ENCODE peak calls at places on chromosome 9, in five cellular contexts. C is HFFc6, T is neural crest cell, W is dermis microvascular lymphatic vessel endothelial cell, N is Peyer's patch. I is an unnamed sample.

GRCh38 chr9:113910036-113910639 is 34.0 kb downstream of the ZNF618 start:
- DNase-seq in N (no peak), T (no peak), W (no peak), C (no peak), I (no peak)

GRCh38 chr9:90307177-90307833 is 335.3 kb downstream of the DIRAS2 start:
- DNase-seq in W (no peak), T (no peak), N (no peak), C (no peak), I (no peak)

GRCh38 chr9:121286973-121287721 is 19.2 kb downstream of the GSN start:
- DNase-seq in N (peak), T (peak), W (peak), C (peak), I (peak)

GRCh38 chr9:34644766-34645314 is 1.6 kb upstream of the GALT start:
- DNase-seq in N (no peak), C (no peak), W (no peak), T (no peak), I (no peak)

GRCh38 chr9:35733109-35733541 is 659 bp downstream of the CREB3 start:
- DNase-seq in C (peak), T (no peak), W (peak), N (no peak), I (peak)

GRCh38 chr9:125141251-125141650 is 2.1 kb downstream of the SCAI start:
- DNase-seq in C (peak), T (no peak), N (no peak), W (no peak), I (no peak)

GRCh38 chr9:133726401-133727276 is 11.5 kb downstream of the SARDH start:
- DNase-seq in W (peak), N (peak), T (peak), C (peak), I (peak)

GRCh38 chr9:72476617-72477375 is 44.6 kb upstream of the TMC1 start:
- DNase-seq in T (no peak), W (peak), C (peak), N (peak), I (peak)

GRCh38 chr9:119398350-119398749 is 29.1 kb upstream of the BRINP1 start:
- DNase-seq in N (no peak), C (no peak), T (no peak), W (no peak), I (no peak)